ENCODE peak calls at places on chromosomes 6 and 20, in seven cellular contexts. X is CD8-positive, alpha-beta memory T cell; P is ascending aorta; W is mucosa of descending colon; V is NCI-H2081; T is neuronal stem cell; B is NCI-H2029 treated with DMSO at 0.1 percent for 48 hours. A is an unnamed sample.

GRCh38 chr20:16747291-16747811 is 807 bp upstream of the OTOR start:
- DNase-seq in W (peak), X (no peak), B (peak), V (peak), P (no peak), T (no peak), A (peak)

GRCh38 chr6:83055366-83055964 is 10.2 kb downstream of the UBE3D start:
- DNase-seq in P (no peak), V (peak), W (peak), T (peak), X (peak), B (peak), A (peak)

GRCh38 chr6:158854214-158855101 is 35.3 kb upstream of the EZR start:
- DNase-seq in V (no peak), B (no peak), T (no peak), X (peak), W (no peak), P (no peak), A (no peak)

GRCh38 chr6:137265574-137265973 is 46.4 kb upstream of the IFNGR1 start:
- DNase-seq in W (no peak), P (no peak), B (no peak), T (no peak), V (no peak), X (no peak), A (no peak)

GRCh38 chr6:160735523-160735922 is 33.5 kb downstream of the PLG start:
- DNase-seq in V (no peak), B (no peak), X (no peak), T (no peak), P (no peak), W (no peak), A (no peak)

GRCh38 chr6:45132059-45132458 is 196.1 kb upstream of the RUNX2 start:
- DNase-seq in B (no peak), P (no peak), T (no peak), X (no peak), W (no peak), V (no peak), A (no peak)

GRCh38 chr20:1874534-1875168 is 20.6 kb upstream of the SIRPA start:
- DNase-seq in X (no peak), T (no peak), B (no peak), P (no peak), W (peak), V (no peak), A (no peak)

GRCh38 chr6:133286765-133287164 is 45.6 kb downstream of the EYA4 start:
- DNase-seq in X (no peak), P (no peak), T (no peak), B (no peak), V (peak), W (no peak), A (no peak)

GRCh38 chr6:112846711-112847110 is 499.6 kb downstream of the RFPL4B start:
- DNase-seq in W (no peak), T (no peak), X (no peak), B (no peak), P (no peak), V (no peak), A (no peak)